ENCODE peak calls at places on chromosomes 1 and 21, in eight cellular contexts. S, B, D, R, V, H, E and G are unnamed samples.

GRCh38 chr1:230865062-230865817 is 3.1 kb downstream of the C1orf198 start:
- DNase-seq in H (no peak), D (no peak), B (no peak), R (no peak), S (no peak), V (no peak), E (no peak), G (no peak)

GRCh38 chr21:42057861-42058437 is 13.2 kb upstream of the UMODL1 start:
- DNase-seq in H (no peak), B (no peak), S (peak), V (no peak), D (no peak), R (no peak), E (no peak), G (no peak)

GRCh38 chr1:185960377-185961151 is 226.4 kb downstream of the HMCN1 start:
- DNase-seq in R (peak), E (no peak), V (no peak), D (no peak), S (peak), H (no peak), B (no peak), G (no peak)

GRCh38 chr1:155569988-155570592 is 7.5 kb upstream of the ASH1L start:
- DNase-seq in H (no peak), D (no peak), B (no peak), S (peak), V (no peak), R (no peak), E (no peak), G (no peak)

GRCh38 chr1:6352138-6352563 is 41.4 kb downstream of the ACOT7 start:
- DNase-seq in D (no peak), V (no peak), S (no peak), B (no peak), H (no peak), E (no peak), R (no peak), G (no peak)

GRCh38 chr1:178651742-178652141 is 73.3 kb upstream of the RALGPS2 start:
- DNase-seq in E (no peak), B (no peak), H (no peak), S (peak), V (no peak), R (no peak), D (no peak), G (no peak)

GRCh38 chr1:98422821-98423220 is 238.7 kb upstream of the SNX7 start:
- DNase-seq in E (no peak), R (no peak), B (no peak), D (no peak), S (no peak), H (no peak), V (no peak), G (no peak)

GRCh38 chr1:206907304-206907991 is 10.2 kb downstream of the IL24 start:
- DNase-seq in V (no peak), D (peak), E (no peak), B (no peak), R (no peak), H (no peak), S (no peak), G (no peak)

GRCh38 chr1:159056069-159056698 is 20.4 kb downstream of the AIM2 start:
- DNase-seq in E (no peak), V (no peak), H (no peak), R (no peak), D (no peak), S (no peak), B (no peak), G (no peak)

GRCh38 chr1:63883494-63884235 is 109.8 kb downstream of the ROR1 start:
- DNase-seq in D (no peak), H (no peak), E (no peak), B (no peak), R (peak), V (no peak), S (no peak), G (no peak)

GRCh38 chr1:205715628-205716027 is 34.4 kb downstream of the NUCKS1 start:
- DNase-seq in B (no peak), R (no peak), H (no peak), V (no peak), E (no peak), S (no peak), D (no peak), G (no peak)

GRCh38 chr1:214445846-214446614 is 105.4 kb downstream of the PTPN14 start:
- DNase-seq in R (no peak), H (no peak), V (no peak), D (no peak), B (no peak), E (no peak), S (peak), G (peak)

GRCh38 chr1:108505766-108506075 is 54.2 kb upstream of the EEIG2 start:
- DNase-seq in S (no peak), R (no peak), E (no peak), D (no peak), V (no peak), H (no peak), B (no peak), G (no peak)